ENCODE peak calls at places on chromosomes 13 and 19, in nine cellular contexts. N, R, J, V, C, Q, A, X and Z are unnamed samples.

GRCh38 chr13:27474751-27475268 is 24.4 kb upstream of the MTIF3 start:
- DNase-seq in N (no peak), R (no peak), J (no peak), V (no peak), C (no peak), Q (no peak), A (no peak), X (no peak), Z (no peak)

GRCh38 chr19:2043864-2044708 is 7.0 kb downstream of the MKNK2 start:
- DNase-seq in N (peak), R (no peak), J (no peak), V (no peak), C (peak), Q (no peak), A (no peak), X (no peak), Z (no peak)

GRCh38 chr13:21967871-21968270 is 297.0 kb downstream of the FGF9 start:
- DNase-seq in N (no peak), R (no peak), J (no peak), V (peak), C (no peak), Q (no peak), A (no peak), X (no peak), Z (no peak)

GRCh38 chr19:13033819-13034611 is 38.7 kb downstream of the NFIX start:
- DNase-seq in N (no peak), R (no peak), J (no peak), V (peak), C (peak), Q (peak), A (peak), X (peak), Z (peak)

GRCh38 chr19:39465956-39466747 is 14.5 kb upstream of the TIMM50 start:
- DNase-seq in N (no peak), R (no peak), J (no peak), V (no peak), C (no peak), Q (no peak), A (no peak), X (no peak), Z (no peak)

GRCh38 chr19:45254044-45254531 is 3.0 kb downstream of the MARK4 start:
- DNase-seq in N (peak), R (no peak), J (no peak), V (no peak), C (no peak), Q (no peak), A (peak), X (no peak), Z (peak)

GRCh38 chr19:2428756-2429711 is 1.6 kb upstream of the TIMM13 start:
- DNase-seq in N (no peak), R (no peak), J (no peak), V (no peak), C (no peak), Q (no peak), A (no peak), X (no peak), Z (peak)

GRCh38 chr13:110882228-110882627 is 32.6 kb downstream of the ANKRD10 start:
- DNase-seq in N (no peak), R (no peak), J (no peak), V (no peak), C (no peak), Q (no peak), A (no peak), X (no peak), Z (no peak)

GRCh38 chr19:23957660-23958281 is 43.1 kb downstream of the ZNF726 start:
- DNase-seq in N (no peak), R (no peak), J (no peak), V (peak), C (no peak), Q (no peak), A (no peak), X (peak), Z (no peak)

GRCh38 chr13:96672016-96672415 is 322.3 kb downstream of the OXGR1 start:
- DNase-seq in N (no peak), R (no peak), J (no peak), V (no peak), C (no peak), Q (no peak), A (no peak), X (no peak), Z (no peak)

GRCh38 chr19:16066611-16067104 is 9.6 kb upstream of the TPM4 start:
- DNase-seq in N (peak), R (no peak), J (peak), V (peak), C (peak), Q (no peak), A (peak), X (peak), Z (no peak)

GRCh38 chr19:33219261-33219812 is 6.3 kb downstream of the SLC7A10 start:
- DNase-seq in N (no peak), R (no peak), J (no peak), V (no peak), C (no peak), Q (no peak), A (no peak), X (no peak), Z (peak)

GRCh38 chr13:112893570-112894422 is 75.2 kb upstream of the MCF2L start:
- DNase-seq in N (no peak), R (no peak), J (no peak), V (peak), C (peak), Q (peak), A (peak), X (no peak), Z (peak)

GRCh38 chr13:95714142-95714832 is 37.3 kb downstream of the DNAJC3 start:
- DNase-seq in N (no peak), R (no peak), J (no peak), V (peak), C (no peak), Q (no peak), A (no peak), X (peak), Z (no peak)

GRCh38 chr13:87999141-87999765 is 328.1 kb downstream of the SLITRK5 start:
- DNase-seq in N (no peak), R (no peak), J (no peak), V (peak), C (no peak), Q (no peak), A (no peak), X (no peak), Z (no peak)

GRCh38 chr19:12880551-12881171 is 588 bp downstream of the DNASE2 start:
- DNase-seq in N (no peak), R (no peak), J (no peak), V (peak), C (peak), Q (no peak), A (no peak), X (no peak), Z (peak)

GRCh38 chr13:113032291-113032690 is 63.3 kb downstream of the MCF2L start:
- DNase-seq in N (no peak), R (no peak), J (no peak), V (no peak), C (peak), Q (no peak), A (no peak), X (no peak), Z (no peak)

GRCh38 chr13:82962422-82962821 is 919.9 kb downstream of the SLITRK1 start:
- DNase-seq in N (no peak), R (no peak), J (no peak), V (peak), C (no peak), Q (no peak), A (no peak), X (no peak), Z (no peak)

GRCh38 chr19:10334340-10335148 is 1.2 kb upstream of the RAVER1 start:
- DNase-seq in N (no peak), R (peak), J (no peak), V (peak), C (peak), Q (peak), A (peak), X (peak), Z (peak)

GRCh38 chr19:45496349-45496953 is 396 bp downstream of the RTN2 start:
- DNase-seq in N (peak), R (no peak), J (no peak), V (no peak), C (no peak), Q (no peak), A (peak), X (no peak), Z (peak)

GRCh38 chr19:12783226-12783848 is 7.9 kb upstream of the JUNB start:
- DNase-seq in N (no peak), R (no peak), J (no peak), V (no peak), C (no peak), Q (no peak), A (no peak), X (peak), Z (peak)

GRCh38 chr19:52492201-52492960 is 35.1 kb upstream of the ZNF808 start:
- DNase-seq in N (no peak), R (no peak), J (no peak), V (no peak), C (peak), Q (peak), A (peak), X (no peak), Z (peak)

GRCh38 chr19:6480843-6481415 is 658 bp downstream of the DENND1C start:
- DNase-seq in N (no peak), R (no peak), J (no peak), V (no peak), C (no peak), Q (no peak), A (no peak), X (no peak), Z (no peak)

GRCh38 chr19:12872941-12873890 is 8.0 kb downstream of the DNASE2 start:
- DNase-seq in N (peak), R (peak), J (peak), V (peak), C (peak), Q (no peak), A (peak), X (peak), Z (peak)

GRCh38 chr19:42140125-42140754 is 8.0 kb upstream of the POU2F2 start:
- DNase-seq in N (no peak), R (no peak), J (no peak), V (peak), C (peak), Q (no peak), A (no peak), X (peak), Z (peak)

GRCh38 chr19:2355168-2356035 is 4.7 kb upstream of the TMPRSS9 start:
- DNase-seq in N (no peak), R (no peak), J (no peak), V (peak), C (no peak), Q (no peak), A (no peak), X (no peak), Z (no peak)

GRCh38 chr19:1016647-1017114 is 4.2 kb downstream of the TMEM259 start:
- DNase-seq in N (no peak), R (no peak), J (no peak), V (peak), C (no peak), Q (no peak), A (no peak), X (peak), Z (no peak)

GRCh38 chr13:48843630-48844380 is 131.9 kb upstream of the FNDC3A start:
- DNase-seq in N (no peak), R (no peak), J (no peak), V (no peak), C (no peak), Q (no peak), A (no peak), X (no peak), Z (no peak)

GRCh38 chr13:40048551-40048950 is 393.1 kb downstream of the COG6 start:
- DNase-seq in N (no peak), R (no peak), J (no peak), V (no peak), C (no peak), Q (no peak), A (no peak), X (no peak), Z (no peak)

GRCh38 chr19:37931941-37932655 is 25.1 kb downstream of the SIPA1L3 start:
- DNase-seq in N (no peak), R (no peak), J (no peak), V (peak), C (peak), Q (peak), A (no peak), X (peak), Z (peak)

GRCh38 chr19:50332264-50333038 is 3.3 kb upstream of the KCNC3 start:
- DNase-seq in N (no peak), R (no peak), J (no peak), V (no peak), C (peak), Q (no peak), A (no peak), X (no peak), Z (peak)

GRCh38 chr19:43936219-43936618 is 1.1 kb upstream of the ZNF45 start:
- DNase-seq in N (no peak), R (no peak), J (no peak), V (no peak), C (no peak), Q (no peak), A (no peak), X (no peak), Z (peak)

GRCh38 chr13:40910324-40911050 is 108.6 kb downstream of the ELF1 start:
- DNase-seq in N (no peak), R (no peak), J (no peak), V (no peak), C (no peak), Q (no peak), A (no peak), X (no peak), Z (no peak)

GRCh38 chr13:85970727-85971126 is 171.5 kb upstream of the SLITRK6 start:
- DNase-seq in N (no peak), R (no peak), J (no peak), V (peak), C (no peak), Q (peak), A (no peak), X (no peak), Z (no peak)

GRCh38 chr13:27541386-27541785 is 78.9 kb downstream of the LNX2 start:
- DNase-seq in N (no peak), R (no peak), J (no peak), V (no peak), C (no peak), Q (no peak), A (no peak), X (no peak), Z (no peak)

GRCh38 chr19:8468761-8469458 is 24.1 kb downstream of the HNRNPM start:
- DNase-seq in N (no peak), R (no peak), J (no peak), V (peak), C (no peak), Q (no peak), A (peak), X (no peak), Z (no peak)